ENCODE peak calls at places on chromosome X, in five cellular contexts. One of them, this sample, is unnamed.

GRCh38 chrX:116417968-116418367 is 18.4 kb upstream of the SLC6A14 start:
- DNase-seq in HEK293T: no peak
- DNase-seq in hypothalamus: no peak
- DNase-seq in DMS 273 treated with DMSO at 0.1 percent for 48 hours: no peak
- DNase-seq in Right ventricle myocardium superior: no peak
- DNase-seq in this sample: no peak

GRCh38 chrX:153438522-153438921 is 7.3 kb downstream of the TREX2 start:
- DNase-seq in DMS 273 treated with DMSO at 0.1 percent for 48 hours: no peak
- DNase-seq in hypothalamus: no peak
- DNase-seq in Right ventricle myocardium superior: no peak
- DNase-seq in HEK293T: peak; percentile 60
- DNase-seq in this sample: no peak

GRCh38 chrX:53065066-53065465 is 16.5 kb downstream of the GPR173 start:
- DNase-seq in hypothalamus: no peak
- DNase-seq in HEK293T: no peak
- DNase-seq in Right ventricle myocardium superior: no peak
- DNase-seq in DMS 273 treated with DMSO at 0.1 percent for 48 hours: no peak
- DNase-seq in this sample: no peak

GRCh38 chrX:8049827-8050226 is 121.2 kb downstream of the VCX2 start:
- DNase-seq in DMS 273 treated with DMSO at 0.1 percent for 48 hours: peak; percentile 57
- DNase-seq in HEK293T: no peak
- DNase-seq in hypothalamus: no peak
- DNase-seq in Right ventricle myocardium superior: no peak
- DNase-seq in this sample: no peak

GRCh38 chrX:153926863-153927685 is 1.0 kb upstream of the ARHGAP4 start:
- DNase-seq in hypothalamus: no peak
- DNase-seq in HEK293T: no peak
- DNase-seq in DMS 273 treated with DMSO at 0.1 percent for 48 hours: no peak
- DNase-seq in Right ventricle myocardium superior: peak; percentile 66
- DNase-seq in this sample: peak; percentile 72

GRCh38 chrX:29488919-29489318 is 726.4 kb upstream of the MAGEB2 start:
- DNase-seq in Right ventricle myocardium superior: no peak
- DNase-seq in DMS 273 treated with DMSO at 0.1 percent for 48 hours: no peak
- DNase-seq in hypothalamus: no peak
- DNase-seq in HEK293T: no peak
- DNase-seq in this sample: no peak

GRCh38 chrX:34563809-34564208 is 93.3 kb downstream of the TMEM47 start:
- DNase-seq in DMS 273 treated with DMSO at 0.1 percent for 48 hours: no peak
- DNase-seq in Right ventricle myocardium superior: no peak
- DNase-seq in HEK293T: no peak
- DNase-seq in hypothalamus: no peak
- DNase-seq in this sample: no peak

GRCh38 chrX:109735241-109735744 is 2.2 kb upstream of the ACSL4 start:
- DNase-seq in hypothalamus: no peak
- DNase-seq in HEK293T: no peak
- DNase-seq in DMS 273 treated with DMSO at 0.1 percent for 48 hours: no peak
- DNase-seq in Right ventricle myocardium superior: no peak
- DNase-seq in this sample: no peak

GRCh38 chrX:143781103-143781502 is 60.6 kb upstream of the SPANXN2 start:
- DNase-seq in DMS 273 treated with DMSO at 0.1 percent for 48 hours: no peak
- DNase-seq in HEK293T: no peak
- DNase-seq in hypothalamus: no peak
- DNase-seq in Right ventricle myocardium superior: no peak
- DNase-seq in this sample: no peak

GRCh38 chrX:101417981-101418841 is 10.2 kb downstream of the HNRNPH2 start:
- DNase-seq in DMS 273 treated with DMSO at 0.1 percent for 48 hours: no peak
- DNase-seq in HEK293T: peak; percentile 43
- DNase-seq in hypothalamus: peak; percentile 17
- DNase-seq in Right ventricle myocardium superior: peak; percentile 83
- DNase-seq in this sample: peak; percentile 62

GRCh38 chrX:31036895-31037294 is 34.9 kb downstream of the FTHL17 start:
- DNase-seq in Right ventricle myocardium superior: peak; percentile 34
- DNase-seq in DMS 273 treated with DMSO at 0.1 percent for 48 hours: no peak
- DNase-seq in HEK293T: peak; percentile 64
- DNase-seq in hypothalamus: no peak
- DNase-seq in this sample: no peak

GRCh38 chrX:13533726-13534125 is 35.7 kb upstream of the EGFL6 start:
- DNase-seq in Right ventricle myocardium superior: no peak
- DNase-seq in hypothalamus: no peak
- DNase-seq in DMS 273 treated with DMSO at 0.1 percent for 48 hours: no peak
- DNase-seq in HEK293T: no peak
- DNase-seq in this sample: no peak

GRCh38 chrX:53282313-53282712 is 929 bp upstream of the IQSEC2 start:
- DNase-seq in HEK293T: no peak
- DNase-seq in DMS 273 treated with DMSO at 0.1 percent for 48 hours: peak; percentile 49
- DNase-seq in hypothalamus: no peak
- DNase-seq in Right ventricle myocardium superior: peak; percentile 42
- DNase-seq in this sample: no peak

GRCh38 chrX:63764946-63765345 is 20.1 kb downstream of the ARHGEF9 start:
- DNase-seq in hypothalamus: no peak
- DNase-seq in HEK293T: no peak
- DNase-seq in Right ventricle myocardium superior: no peak
- DNase-seq in DMS 273 treated with DMSO at 0.1 percent for 48 hours: no peak
- DNase-seq in this sample: no peak

GRCh38 chrX:133370719-133371275 is 44.5 kb downstream of the GPC4 start:
- DNase-seq in hypothalamus: no peak
- DNase-seq in HEK293T: no peak
- DNase-seq in DMS 273 treated with DMSO at 0.1 percent for 48 hours: no peak
- DNase-seq in Right ventricle myocardium superior: no peak
- DNase-seq in this sample: no peak

GRCh38 chrX:48683411-48683982 is at the start of gene WAS:
- DNase-seq in HEK293T: no peak
- DNase-seq in DMS 273 treated with DMSO at 0.1 percent for 48 hours: no peak
- DNase-seq in hypothalamus: no peak
- DNase-seq in Right ventricle myocardium superior: peak; percentile 58
- DNase-seq in this sample: peak; percentile 49

GRCh38 chrX:153966841-153967535 is 4.6 kb downstream of the HCFC1 start:
- DNase-seq in Right ventricle myocardium superior: no peak
- DNase-seq in HEK293T: no peak
- DNase-seq in DMS 273 treated with DMSO at 0.1 percent for 48 hours: no peak
- DNase-seq in hypothalamus: no peak
- DNase-seq in this sample: no peak

GRCh38 chrX:86171366-86171765 is 23.1 kb downstream of the DACH2 start:
- DNase-seq in DMS 273 treated with DMSO at 0.1 percent for 48 hours: no peak
- DNase-seq in Right ventricle myocardium superior: no peak
- DNase-seq in HEK293T: peak; percentile 23
- DNase-seq in hypothalamus: no peak
- DNase-seq in this sample: no peak

GRCh38 chrX:25226151-25226550 is 210.4 kb upstream of the ARX start:
- DNase-seq in HEK293T: no peak
- DNase-seq in hypothalamus: no peak
- DNase-seq in DMS 273 treated with DMSO at 0.1 percent for 48 hours: no peak
- DNase-seq in Right ventricle myocardium superior: no peak
- DNase-seq in this sample: no peak

GRCh38 chrX:128439159-128439558 is 387.0 kb upstream of the ACTRT1 start:
- DNase-seq in hypothalamus: no peak
- DNase-seq in HEK293T: no peak
- DNase-seq in DMS 273 treated with DMSO at 0.1 percent for 48 hours: no peak
- DNase-seq in Right ventricle myocardium superior: no peak
- DNase-seq in this sample: no peak

GRCh38 chrX:49037883-49038475 is 5.2 kb downstream of the TFE3 start:
- DNase-seq in HEK293T: no peak
- DNase-seq in DMS 273 treated with DMSO at 0.1 percent for 48 hours: no peak
- DNase-seq in hypothalamus: no peak
- DNase-seq in Right ventricle myocardium superior: no peak
- DNase-seq in this sample: no peak

GRCh38 chrX:53798281-53798680 is 111.8 kb upstream of the HUWE1 start:
- DNase-seq in DMS 273 treated with DMSO at 0.1 percent for 48 hours: no peak
- DNase-seq in hypothalamus: no peak
- DNase-seq in HEK293T: no peak
- DNase-seq in Right ventricle myocardium superior: no peak
- DNase-seq in this sample: no peak

GRCh38 chrX:71017396-71017939 is 50.7 kb downstream of the SNX12 start:
- DNase-seq in hypothalamus: no peak
- DNase-seq in Right ventricle myocardium superior: no peak
- DNase-seq in HEK293T: no peak
- DNase-seq in DMS 273 treated with DMSO at 0.1 percent for 48 hours: no peak
- DNase-seq in this sample: no peak

GRCh38 chrX:49269768-49270248 is at the start of gene PPP1R3F:
- DNase-seq in Right ventricle myocardium superior: no peak
- DNase-seq in DMS 273 treated with DMSO at 0.1 percent for 48 hours: no peak
- DNase-seq in HEK293T: peak; percentile 28
- DNase-seq in hypothalamus: no peak
- DNase-seq in this sample: no peak

GRCh38 chrX:110755611-110756010 is 40.0 kb downstream of the CHRDL1 start:
- DNase-seq in hypothalamus: no peak
- DNase-seq in Right ventricle myocardium superior: no peak
- DNase-seq in DMS 273 treated with DMSO at 0.1 percent for 48 hours: no peak
- DNase-seq in HEK293T: no peak
- DNase-seq in this sample: no peak